ENCODE peak calls at places on chromosomes 1 and 21, in eight cellular contexts. N is heart left ventricle, B is HFF-Myc, M is astrocyte of the spinal cord, A is astrocyte of the cerebellum, K is stomach, Y is uterus, T is body of pancreas. X is an unnamed sample.

GRCh38 chr1:168085401-168085872 is 51.3 kb downstream of the GPR161 start:
- DNase-seq in N (peak; percentile 76), B (no peak), M (no peak), A (peak; percentile 11), K (no peak), Y (peak; percentile 46), T (peak; percentile 60), X (no peak)

GRCh38 chr1:10598088-10598712 is 123.5 kb downstream of the PEX14 start:
- DNase-seq in N (no peak), B (no peak), M (no peak), A (no peak), K (peak; percentile 43), Y (no peak), T (no peak), X (no peak)

GRCh38 chr21:38675450-38675849 is 130.3 kb upstream of the ETS2 start:
- DNase-seq in N (no peak), B (no peak), M (no peak), A (no peak), K (no peak), Y (no peak), T (no peak), X (no peak)

GRCh38 chr1:5563861-5564577 is 428.2 kb downstream of the NPHP4 start:
- DNase-seq in N (no peak), B (no peak), M (no peak), A (no peak), K (no peak), Y (no peak), T (no peak), X (no peak)

GRCh38 chr1:177360791-177361190 is 190.0 kb downstream of the BRINP2 start:
- DNase-seq in N (no peak), B (no peak), M (no peak), A (no peak), K (no peak), Y (no peak), T (no peak), X (no peak)

GRCh38 chr1:201184734-201185453 is 5.7 kb upstream of the IGFN1 start:
- DNase-seq in N (no peak), B (peak; percentile 81), M (peak; percentile 65), A (peak; percentile 60), K (peak; percentile 33), Y (peak; percentile 56), T (peak; percentile 73), X (peak; percentile 57)

GRCh38 chr1:32764826-32765545 is 52.2 kb downstream of the YARS1 start:
- DNase-seq in N (no peak), B (no peak), M (no peak), A (no peak), K (no peak), Y (no peak), T (no peak), X (no peak)

GRCh38 chr1:11731719-11732283 is 4.1 kb upstream of the AGTRAP start:
- DNase-seq in N (peak; percentile 74), B (no peak), M (peak; percentile 57), A (peak; percentile 46), K (peak; percentile 39), Y (peak; percentile 77), T (peak; percentile 55), X (no peak)

GRCh38 chr21:17270234-17270633 is 242.6 kb upstream of the CXADR start:
- DNase-seq in N (no peak), B (peak; percentile 15), M (peak; percentile 74), A (peak; percentile 72), K (no peak), Y (peak; percentile 82), T (peak; percentile 24), X (no peak)
- TF ChIP-seq CTCF in N (no peak), B (no peak), M (no peak), A (peak; percentile 22), K (peak; percentile 35), Y (peak; percentile 72), T (peak; percentile 52), X (no peak)

DNA sequence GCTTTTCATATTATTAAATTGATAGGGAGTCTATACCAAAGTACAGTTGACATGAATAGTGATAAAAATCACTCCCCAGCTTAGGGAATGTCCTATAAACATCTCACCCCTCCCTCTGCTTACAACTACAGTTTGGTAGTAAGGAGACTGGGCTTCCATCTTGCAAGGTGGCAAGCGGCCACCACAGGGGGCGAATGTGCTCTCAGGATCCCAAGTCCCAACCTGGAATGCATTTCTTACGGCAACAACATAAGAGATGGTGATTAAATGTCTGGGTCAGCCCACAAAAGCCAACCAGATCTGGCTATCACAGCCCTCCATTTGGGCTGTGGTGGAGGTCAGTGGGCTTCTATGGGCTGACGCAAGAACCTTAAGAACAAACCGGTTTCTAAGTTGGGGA is 68.0 kb downstream of the SMYD2 start:
- DNase-seq in N (no peak), B (no peak), M (no peak), A (no peak), K (no peak), Y (no peak), T (no peak), X (no peak)
- H3K4me3 ChIP-seq in N (no peak overlapping the region), B (no peak overlapping the region), M (no peak overlapping the region), A (no peak overlapping the region), K (no peak overlapping the region), Y (no peak overlapping the region), T (no peak overlapping the region), X (no peak overlapping the region)

GRCh38 chr1:46487818-46488218 is 1.8 kb upstream of the DMBX1 start:
- DNase-seq in N (no peak), B (no peak), M (no peak), A (no peak), K (no peak), Y (no peak), T (no peak), X (no peak)
- TF ChIP-seq CTCF in N (no peak), B (no peak), M (peak; percentile 46), A (peak; percentile 15), K (no peak), Y (no peak), T (no peak), X (peak; percentile 38)

DNA sequence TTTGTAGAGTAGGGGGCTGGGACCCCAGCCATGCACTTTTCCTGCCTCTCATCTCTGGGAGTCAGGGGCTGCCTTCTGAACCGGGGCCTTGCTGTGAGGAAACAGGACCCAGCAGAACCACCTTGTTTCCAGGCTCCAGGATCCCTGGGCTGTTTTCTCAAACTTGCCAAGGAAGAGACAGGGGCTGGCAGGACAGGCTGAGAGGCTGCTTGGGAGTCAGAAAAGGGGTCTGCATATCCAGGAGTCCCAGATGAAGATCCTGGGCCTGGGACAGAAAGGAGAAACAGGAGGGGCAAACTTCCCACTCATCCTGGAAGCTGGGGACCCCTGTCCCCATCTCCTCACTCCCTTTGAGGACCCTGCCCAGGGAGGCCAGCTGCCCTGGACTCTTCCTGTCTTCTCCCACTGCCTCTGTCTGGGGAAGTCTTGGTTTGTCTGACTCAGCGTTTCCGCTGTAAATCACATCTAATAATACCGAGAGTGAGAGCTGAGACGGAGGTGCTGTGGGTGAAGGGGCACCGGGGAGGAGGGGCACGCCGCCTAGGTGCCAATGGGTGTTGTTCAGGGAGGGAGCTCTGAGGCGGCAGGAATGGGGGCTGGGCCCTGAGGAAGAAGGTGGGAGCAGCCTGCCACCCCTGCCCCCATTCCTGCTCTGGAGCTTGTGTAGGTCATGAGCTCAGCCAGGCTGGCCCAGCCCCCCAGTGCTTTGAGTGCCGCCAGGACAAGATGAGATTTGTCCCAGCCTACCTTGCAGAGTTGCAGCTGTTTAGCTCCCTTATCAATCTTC is 16.7 kb downstream of the POU3F1 start:
- DNase-seq in N (no peak), B (no peak), M (peak; percentile 77), A (no peak), K (no peak), Y (peak; percentile 59), T (peak; percentile 78), X (no peak)
- H3K4me3 ChIP-seq in N (no peak overlapping the region), B (no peak overlapping the region), M (no peak overlapping the region), A (no peak overlapping the region), K (no peak overlapping the region), Y (no peak overlapping the region), T (no peak overlapping the region), X (peak overlapping the region; percentile 3)